ENCODE peak calls at places on chromosomes 3 and 15, in ten cellular contexts. One of them, this sample, is unnamed.

GRCh38 chr15:42036112-42036905 is 15.5 kb upstream of the PLA2G4E start:
- DNase-seq in esophagus squamous epithelium: no peak
- DNase-seq in glutamatergic neuron: no peak
- DNase-seq in hypothalamus: no peak
- DNase-seq in stimulated activated CD8-positive, alpha-beta memory T cell treated with anti-CD3 and anti-CD28 coated beads, Interleukin-2, amount 100 ng/mL, for 1 hour: no peak
- DNase-seq in bronchial epithelial cell: no peak
- DNase-seq in mesenteric fat pad: no peak
- DNase-seq in left ventricle myocardium superior: no peak
- DNase-seq in cardiac muscle cell: no peak
- DNase-seq in M059J: no peak
- DNase-seq in this sample: peak

GRCh38 chr3:58026598-58026997 is 18.4 kb downstream of the FLNB start:
- DNase-seq in esophagus squamous epithelium: no peak
- DNase-seq in glutamatergic neuron: no peak
- DNase-seq in hypothalamus: no peak
- DNase-seq in stimulated activated CD8-positive, alpha-beta memory T cell treated with anti-CD3 and anti-CD28 coated beads, Interleukin-2, amount 100 ng/mL, for 1 hour: no peak
- DNase-seq in bronchial epithelial cell: peak
- DNase-seq in mesenteric fat pad: no peak
- DNase-seq in left ventricle myocardium superior: no peak
- DNase-seq in cardiac muscle cell: no peak
- DNase-seq in M059J: no peak
- DNase-seq in this sample: no peak

GRCh38 chr3:40873934-40874699 is 325.2 kb upstream of the CTNNB1 start:
- DNase-seq in esophagus squamous epithelium: no peak
- DNase-seq in glutamatergic neuron: no peak
- DNase-seq in hypothalamus: no peak
- DNase-seq in stimulated activated CD8-positive, alpha-beta memory T cell treated with anti-CD3 and anti-CD28 coated beads, Interleukin-2, amount 100 ng/mL, for 1 hour: no peak
- DNase-seq in bronchial epithelial cell: no peak
- DNase-seq in mesenteric fat pad: no peak
- DNase-seq in left ventricle myocardium superior: no peak
- DNase-seq in cardiac muscle cell: no peak
- DNase-seq in M059J: no peak
- DNase-seq in this sample: no peak

GRCh38 chr15:34213690-34214089 is 3.8 kb upstream of the KATNBL1 start:
- DNase-seq in esophagus squamous epithelium: no peak
- DNase-seq in glutamatergic neuron: no peak
- DNase-seq in hypothalamus: no peak
- DNase-seq in stimulated activated CD8-positive, alpha-beta memory T cell treated with anti-CD3 and anti-CD28 coated beads, Interleukin-2, amount 100 ng/mL, for 1 hour: no peak
- DNase-seq in bronchial epithelial cell: no peak
- DNase-seq in mesenteric fat pad: no peak
- DNase-seq in left ventricle myocardium superior: no peak
- DNase-seq in cardiac muscle cell: no peak
- DNase-seq in M059J: no peak
- DNase-seq in this sample: no peak

GRCh38 chr15:58840048-58840447 is 68.9 kb downstream of the MINDY2 start:
- DNase-seq in esophagus squamous epithelium: no peak
- DNase-seq in glutamatergic neuron: no peak
- DNase-seq in hypothalamus: no peak
- DNase-seq in stimulated activated CD8-positive, alpha-beta memory T cell treated with anti-CD3 and anti-CD28 coated beads, Interleukin-2, amount 100 ng/mL, for 1 hour: no peak
- DNase-seq in bronchial epithelial cell: no peak
- DNase-seq in mesenteric fat pad: no peak
- DNase-seq in left ventricle myocardium superior: no peak
- DNase-seq in cardiac muscle cell: no peak
- DNase-seq in M059J: peak
- DNase-seq in this sample: no peak

GRCh38 chr3:69541823-69542264 is 156.0 kb upstream of the FRMD4B start:
- DNase-seq in esophagus squamous epithelium: no peak
- DNase-seq in glutamatergic neuron: peak
- DNase-seq in hypothalamus: no peak
- DNase-seq in stimulated activated CD8-positive, alpha-beta memory T cell treated with anti-CD3 and anti-CD28 coated beads, Interleukin-2, amount 100 ng/mL, for 1 hour: no peak
- DNase-seq in bronchial epithelial cell: no peak
- DNase-seq in mesenteric fat pad: no peak
- DNase-seq in left ventricle myocardium superior: peak
- DNase-seq in cardiac muscle cell: peak
- DNase-seq in M059J: no peak
- DNase-seq in this sample: no peak

GRCh38 chr3:33096103-33096868 is 660 bp downstream of the GLB1 start:
- DNase-seq in esophagus squamous epithelium: no peak
- DNase-seq in glutamatergic neuron: peak
- DNase-seq in hypothalamus: peak
- DNase-seq in stimulated activated CD8-positive, alpha-beta memory T cell treated with anti-CD3 and anti-CD28 coated beads, Interleukin-2, amount 100 ng/mL, for 1 hour: peak
- DNase-seq in bronchial epithelial cell: peak
- DNase-seq in mesenteric fat pad: no peak
- DNase-seq in left ventricle myocardium superior: peak
- DNase-seq in cardiac muscle cell: peak
- DNase-seq in M059J: peak
- DNase-seq in this sample: peak

GRCh38 chr15:46644493-46645481 is 1010.0 kb downstream of the SQOR start:
- DNase-seq in esophagus squamous epithelium: no peak
- DNase-seq in glutamatergic neuron: no peak
- DNase-seq in hypothalamus: no peak
- DNase-seq in stimulated activated CD8-positive, alpha-beta memory T cell treated with anti-CD3 and anti-CD28 coated beads, Interleukin-2, amount 100 ng/mL, for 1 hour: no peak
- DNase-seq in bronchial epithelial cell: no peak
- DNase-seq in mesenteric fat pad: no peak
- DNase-seq in left ventricle myocardium superior: no peak
- DNase-seq in cardiac muscle cell: no peak
- DNase-seq in M059J: peak
- DNase-seq in this sample: no peak

GRCh38 chr3:16910207-16910606 is 25.5 kb downstream of the PLCL2 start:
- DNase-seq in esophagus squamous epithelium: no peak
- DNase-seq in glutamatergic neuron: no peak
- DNase-seq in hypothalamus: no peak
- DNase-seq in stimulated activated CD8-positive, alpha-beta memory T cell treated with anti-CD3 and anti-CD28 coated beads, Interleukin-2, amount 100 ng/mL, for 1 hour: no peak
- DNase-seq in bronchial epithelial cell: no peak
- DNase-seq in mesenteric fat pad: no peak
- DNase-seq in left ventricle myocardium superior: no peak
- DNase-seq in cardiac muscle cell: no peak
- DNase-seq in M059J: no peak
- DNase-seq in this sample: no peak

GRCh38 chr3:187454416-187454815 is 86.2 kb downstream of the RTP4 start:
- DNase-seq in esophagus squamous epithelium: no peak
- DNase-seq in glutamatergic neuron: no peak
- DNase-seq in hypothalamus: no peak
- DNase-seq in stimulated activated CD8-positive, alpha-beta memory T cell treated with anti-CD3 and anti-CD28 coated beads, Interleukin-2, amount 100 ng/mL, for 1 hour: no peak
- DNase-seq in bronchial epithelial cell: no peak
- DNase-seq in mesenteric fat pad: no peak
- DNase-seq in left ventricle myocardium superior: no peak
- DNase-seq in cardiac muscle cell: no peak
- DNase-seq in M059J: no peak
- DNase-seq in this sample: no peak

GRCh38 chr15:92624401-92624991 is 31.1 kb downstream of the FAM174B start:
- DNase-seq in esophagus squamous epithelium: no peak
- DNase-seq in glutamatergic neuron: peak
- DNase-seq in hypothalamus: peak
- DNase-seq in stimulated activated CD8-positive, alpha-beta memory T cell treated with anti-CD3 and anti-CD28 coated beads, Interleukin-2, amount 100 ng/mL, for 1 hour: no peak
- DNase-seq in bronchial epithelial cell: no peak
- DNase-seq in mesenteric fat pad: no peak
- DNase-seq in left ventricle myocardium superior: peak
- DNase-seq in cardiac muscle cell: no peak
- DNase-seq in M059J: no peak
- DNase-seq in this sample: peak

GRCh38 chr3:56823421-56823926 is 21.7 kb upstream of the ARHGEF3 start:
- DNase-seq in esophagus squamous epithelium: no peak
- DNase-seq in glutamatergic neuron: no peak
- DNase-seq in hypothalamus: no peak
- DNase-seq in stimulated activated CD8-positive, alpha-beta memory T cell treated with anti-CD3 and anti-CD28 coated beads, Interleukin-2, amount 100 ng/mL, for 1 hour: no peak
- DNase-seq in bronchial epithelial cell: no peak
- DNase-seq in mesenteric fat pad: no peak
- DNase-seq in left ventricle myocardium superior: no peak
- DNase-seq in cardiac muscle cell: peak
- DNase-seq in M059J: no peak
- DNase-seq in this sample: no peak

GRCh38 chr3:14144423-14145075 is 19.7 kb downstream of the TMEM43 start:
- DNase-seq in esophagus squamous epithelium: peak
- DNase-seq in glutamatergic neuron: no peak
- DNase-seq in hypothalamus: peak
- DNase-seq in stimulated activated CD8-positive, alpha-beta memory T cell treated with anti-CD3 and anti-CD28 coated beads, Interleukin-2, amount 100 ng/mL, for 1 hour: peak
- DNase-seq in bronchial epithelial cell: peak
- DNase-seq in mesenteric fat pad: peak
- DNase-seq in left ventricle myocardium superior: peak
- DNase-seq in cardiac muscle cell: peak
- DNase-seq in M059J: peak
- DNase-seq in this sample: peak

GRCh38 chr15:90598679-90599078 is 69.0 kb downstream of the CRTC3 start:
- DNase-seq in esophagus squamous epithelium: no peak
- DNase-seq in glutamatergic neuron: peak
- DNase-seq in hypothalamus: no peak
- DNase-seq in stimulated activated CD8-positive, alpha-beta memory T cell treated with anti-CD3 and anti-CD28 coated beads, Interleukin-2, amount 100 ng/mL, for 1 hour: no peak
- DNase-seq in bronchial epithelial cell: no peak
- DNase-seq in mesenteric fat pad: no peak
- DNase-seq in left ventricle myocardium superior: no peak
- DNase-seq in cardiac muscle cell: no peak
- DNase-seq in M059J: no peak
- DNase-seq in this sample: no peak

GRCh38 chr15:90060797-90061196 is 41.5 kb downstream of the IDH2 start:
- DNase-seq in esophagus squamous epithelium: no peak
- DNase-seq in glutamatergic neuron: no peak
- DNase-seq in hypothalamus: no peak
- DNase-seq in stimulated activated CD8-positive, alpha-beta memory T cell treated with anti-CD3 and anti-CD28 coated beads, Interleukin-2, amount 100 ng/mL, for 1 hour: no peak
- DNase-seq in bronchial epithelial cell: peak
- DNase-seq in mesenteric fat pad: no peak
- DNase-seq in left ventricle myocardium superior: no peak
- DNase-seq in cardiac muscle cell: no peak
- DNase-seq in M059J: peak
- DNase-seq in this sample: no peak

GRCh38 chr15:25527118-25527517 is 88.3 kb upstream of the UBE3A start:
- DNase-seq in esophagus squamous epithelium: no peak
- DNase-seq in glutamatergic neuron: no peak
- DNase-seq in hypothalamus: no peak
- DNase-seq in stimulated activated CD8-positive, alpha-beta memory T cell treated with anti-CD3 and anti-CD28 coated beads, Interleukin-2, amount 100 ng/mL, for 1 hour: no peak
- DNase-seq in bronchial epithelial cell: peak
- DNase-seq in mesenteric fat pad: no peak
- DNase-seq in left ventricle myocardium superior: no peak
- DNase-seq in cardiac muscle cell: no peak
- DNase-seq in M059J: no peak
- DNase-seq in this sample: no peak

GRCh38 chr3:150945226-150945625 is 27.3 kb downstream of the CLRN1 start:
- DNase-seq in esophagus squamous epithelium: no peak
- DNase-seq in glutamatergic neuron: no peak
- DNase-seq in hypothalamus: no peak
- DNase-seq in stimulated activated CD8-positive, alpha-beta memory T cell treated with anti-CD3 and anti-CD28 coated beads, Interleukin-2, amount 100 ng/mL, for 1 hour: no peak
- DNase-seq in bronchial epithelial cell: peak
- DNase-seq in mesenteric fat pad: no peak
- DNase-seq in left ventricle myocardium superior: no peak
- DNase-seq in cardiac muscle cell: no peak
- DNase-seq in M059J: peak
- DNase-seq in this sample: no peak

GRCh38 chr15:68574051-68574450 is 4.7 kb upstream of the CORO2B start:
- DNase-seq in esophagus squamous epithelium: no peak
- DNase-seq in glutamatergic neuron: no peak
- DNase-seq in hypothalamus: no peak
- DNase-seq in stimulated activated CD8-positive, alpha-beta memory T cell treated with anti-CD3 and anti-CD28 coated beads, Interleukin-2, amount 100 ng/mL, for 1 hour: no peak
- DNase-seq in bronchial epithelial cell: no peak
- DNase-seq in mesenteric fat pad: no peak
- DNase-seq in left ventricle myocardium superior: peak
- DNase-seq in cardiac muscle cell: no peak
- DNase-seq in M059J: no peak
- DNase-seq in this sample: no peak

GRCh38 chr3:139939681-139940190 is 4.8 kb downstream of the CLSTN2 start:
- DNase-seq in esophagus squamous epithelium: no peak
- DNase-seq in glutamatergic neuron: no peak
- DNase-seq in hypothalamus: no peak
- DNase-seq in stimulated activated CD8-positive, alpha-beta memory T cell treated with anti-CD3 and anti-CD28 coated beads, Interleukin-2, amount 100 ng/mL, for 1 hour: no peak
- DNase-seq in bronchial epithelial cell: no peak
- DNase-seq in mesenteric fat pad: no peak
- DNase-seq in left ventricle myocardium superior: no peak
- DNase-seq in cardiac muscle cell: no peak
- DNase-seq in M059J: no peak
- DNase-seq in this sample: no peak

GRCh38 chr3:136787226-136787793 is 31.6 kb upstream of the SLC35G2 start:
- DNase-seq in esophagus squamous epithelium: no peak
- DNase-seq in glutamatergic neuron: no peak
- DNase-seq in hypothalamus: no peak
- DNase-seq in stimulated activated CD8-positive, alpha-beta memory T cell treated with anti-CD3 and anti-CD28 coated beads, Interleukin-2, amount 100 ng/mL, for 1 hour: peak
- DNase-seq in bronchial epithelial cell: no peak
- DNase-seq in mesenteric fat pad: no peak
- DNase-seq in left ventricle myocardium superior: no peak
- DNase-seq in cardiac muscle cell: peak
- DNase-seq in M059J: peak
- DNase-seq in this sample: no peak

GRCh38 chr3:16290007-16290826 is 25.2 kb downstream of the OXNAD1 start:
- DNase-seq in esophagus squamous epithelium: no peak
- DNase-seq in glutamatergic neuron: peak
- DNase-seq in hypothalamus: peak
- DNase-seq in stimulated activated CD8-positive, alpha-beta memory T cell treated with anti-CD3 and anti-CD28 coated beads, Interleukin-2, amount 100 ng/mL, for 1 hour: no peak
- DNase-seq in bronchial epithelial cell: peak
- DNase-seq in mesenteric fat pad: no peak
- DNase-seq in left ventricle myocardium superior: no peak
- DNase-seq in cardiac muscle cell: peak
- DNase-seq in M059J: peak
- DNase-seq in this sample: no peak

GRCh38 chr15:90571063-90571541 is 41.4 kb downstream of the CRTC3 start:
- DNase-seq in esophagus squamous epithelium: no peak
- DNase-seq in glutamatergic neuron: no peak
- DNase-seq in hypothalamus: peak
- DNase-seq in stimulated activated CD8-positive, alpha-beta memory T cell treated with anti-CD3 and anti-CD28 coated beads, Interleukin-2, amount 100 ng/mL, for 1 hour: no peak
- DNase-seq in bronchial epithelial cell: no peak
- DNase-seq in mesenteric fat pad: no peak
- DNase-seq in left ventricle myocardium superior: no peak
- DNase-seq in cardiac muscle cell: no peak
- DNase-seq in M059J: peak
- DNase-seq in this sample: peak

GRCh38 chr3:172859035-172859434 is 108.5 kb downstream of the ECT2 start:
- DNase-seq in esophagus squamous epithelium: no peak
- DNase-seq in glutamatergic neuron: no peak
- DNase-seq in hypothalamus: no peak
- DNase-seq in stimulated activated CD8-positive, alpha-beta memory T cell treated with anti-CD3 and anti-CD28 coated beads, Interleukin-2, amount 100 ng/mL, for 1 hour: no peak
- DNase-seq in bronchial epithelial cell: peak
- DNase-seq in mesenteric fat pad: no peak
- DNase-seq in left ventricle myocardium superior: no peak
- DNase-seq in cardiac muscle cell: no peak
- DNase-seq in M059J: peak
- DNase-seq in this sample: no peak

GRCh38 chr15:29196306-29196705 is 73.3 kb downstream of the NSMCE3 start:
- DNase-seq in esophagus squamous epithelium: no peak
- DNase-seq in glutamatergic neuron: peak
- DNase-seq in hypothalamus: no peak
- DNase-seq in stimulated activated CD8-positive, alpha-beta memory T cell treated with anti-CD3 and anti-CD28 coated beads, Interleukin-2, amount 100 ng/mL, for 1 hour: no peak
- DNase-seq in bronchial epithelial cell: no peak
- DNase-seq in mesenteric fat pad: no peak
- DNase-seq in left ventricle myocardium superior: no peak
- DNase-seq in cardiac muscle cell: peak
- DNase-seq in M059J: no peak
- DNase-seq in this sample: no peak

GRCh38 chr3:174949523-174949922 is 90.4 kb downstream of the NAALADL2 start:
- DNase-seq in esophagus squamous epithelium: no peak
- DNase-seq in glutamatergic neuron: no peak
- DNase-seq in hypothalamus: no peak
- DNase-seq in stimulated activated CD8-positive, alpha-beta memory T cell treated with anti-CD3 and anti-CD28 coated beads, Interleukin-2, amount 100 ng/mL, for 1 hour: no peak
- DNase-seq in bronchial epithelial cell: peak
- DNase-seq in mesenteric fat pad: no peak
- DNase-seq in left ventricle myocardium superior: no peak
- DNase-seq in cardiac muscle cell: no peak
- DNase-seq in M059J: peak
- DNase-seq in this sample: no peak

This sample was measured in cardiac septum.